ENCODE peak calls at places on chromosomes 6 and 20, in seven cellular contexts. G, O, V, H, X, A and N are unnamed samples.

GRCh38 chr6:127818149-127818548 is 82.7 kb downstream of the THEMIS start:
- ATAC-seq in A (no peak), V (no peak), X (no peak), O (no peak), G (no peak), H (no peak), N (no peak)

GRCh38 chr20:56805966-56806365 is 176.9 kb downstream of the TFAP2C start:
- ATAC-seq in A (no peak), H (no peak), X (no peak), G (no peak), V (no peak), O (no peak), N (no peak)

GRCh38 chr6:107843400-107843799 is 19.3 kb upstream of the SCML4 start:
- ATAC-seq in A (no peak), X (no peak), O (no peak), G (no peak), H (no peak), V (no peak), N (no peak)

GRCh38 chr6:124870611-124871201 is 91.5 kb upstream of the RNF217 start:
- ATAC-seq in V (no peak), X (no peak), O (no peak), G (no peak), A (peak; percentile 50), H (peak; percentile 55), N (no peak)

GRCh38 chr20:38143646-38144554 is 21.2 kb downstream of the TGM2 start:
- ATAC-seq in H (peak; percentile 70), V (peak; percentile 64), A (peak; percentile 50), O (peak; percentile 71), X (peak; percentile 72), G (peak; percentile 79), N (peak; percentile 66)

GRCh38 chr6:157755752-157756411 is 67.2 kb upstream of the SNX9 start:
- ATAC-seq in X (no peak), G (no peak), O (no peak), H (no peak), V (no peak), A (no peak), N (no peak)

GRCh38 chr6:157586088-157586414 is 205.1 kb downstream of the ZDHHC14 start:
- ATAC-seq in A (no peak), X (no peak), O (no peak), G (no peak), H (no peak), V (peak; percentile 21), N (no peak)

GRCh38 chr20:23367770-23368169 is 5.8 kb downstream of the GZF1 start:
- ATAC-seq in G (peak; percentile 77), X (no peak), A (no peak), V (no peak), H (no peak), O (no peak), N (no peak)

GRCh38 chr6:13419422-13419821 is 68.0 kb downstream of the GFOD1 start:
- ATAC-seq in G (no peak), A (no peak), X (no peak), V (no peak), O (no peak), H (no peak), N (no peak)

GRCh38 chr20:58293453-58293852 is 16.1 kb upstream of the RAB22A start:
- ATAC-seq in X (no peak), H (peak; percentile 95), O (no peak), V (peak; percentile 75), G (peak; percentile 47), A (no peak), N (no peak)

GRCh38 chr6:89716532-89716931 is 78.0 kb upstream of the LYRM2 start:
- ATAC-seq in H (no peak), V (no peak), X (no peak), G (no peak), A (no peak), O (no peak), N (no peak)

GRCh38 chr6:145866449-145867401 is 52.1 kb upstream of the FBXO30 start:
- ATAC-seq in O (no peak), A (no peak), X (no peak), V (no peak), G (no peak), H (no peak), N (no peak)

GRCh38 chr6:97066056-97066455 is 141.5 kb downstream of the KLHL32 start:
- ATAC-seq in G (no peak), H (no peak), V (no peak), O (no peak), A (no peak), X (no peak), N (no peak)

GRCh38 chr6:52361347-52361944 is 505 bp upstream of the PAQR8 start:
- ATAC-seq in G (no peak), H (peak; percentile 55), X (peak; percentile 30), A (peak; percentile 52), V (peak; percentile 32), O (peak; percentile 2), N (peak; percentile 33)

GRCh38 chr6:110877569-110877968 is 3.0 kb downstream of the AMD1 start:
- ATAC-seq in A (no peak), V (no peak), H (no peak), X (no peak), G (no peak), O (no peak), N (no peak)

GRCh38 chr6:11804706-11805105 is 26.1 kb upstream of the ADTRP start:
- ATAC-seq in G (no peak), X (no peak), A (no peak), V (no peak), H (no peak), O (no peak), N (no peak)

GRCh38 chr6:139147628-139148027 is 12.7 kb downstream of the HECA start:
- ATAC-seq in O (peak; percentile 77), V (no peak), A (peak; percentile 66), H (no peak), X (no peak), G (no peak), N (no peak)

GRCh38 chr20:5665417-5665816 is 84.8 kb upstream of the SHLD1 start:
- ATAC-seq in H (no peak), O (no peak), V (no peak), X (no peak), A (no peak), G (no peak), N (no peak)

GRCh38 chr20:14127831-14128230 is 132.5 kb downstream of the MACROD2 start:
- ATAC-seq in G (no peak), V (no peak), O (no peak), X (no peak), A (no peak), H (no peak), N (no peak)

GRCh38 chr6:51619042-51619799 is 468.2 kb downstream of the PKHD1 start:
- ATAC-seq in V (no peak), H (no peak), X (peak; percentile 81), A (no peak), G (no peak), O (peak; percentile 55), N (no peak)

GRCh38 chr6:96521267-96521624 is 360 bp upstream of the UFL1 start:
- ATAC-seq in O (peak; percentile 59), G (peak; percentile 17), V (peak; percentile 35), H (peak; percentile 29), X (peak; percentile 26), A (peak; percentile 56), N (peak; percentile 44)

GRCh38 chr6:16391451-16391912 is 153.1 kb downstream of the GMPR start:
- ATAC-seq in G (no peak), V (no peak), H (no peak), X (peak; percentile 27), A (no peak), O (peak; percentile 22), N (no peak)

GRCh38 chr6:149887343-149887742 is 10.6 kb downstream of the RAET1E start:
- ATAC-seq in X (peak; percentile 27), A (no peak), G (peak; percentile 60), V (no peak), H (no peak), O (no peak), N (peak; percentile 14)

GRCh38 chr6:27599859-27600532 is 127.1 kb upstream of the ZNF184 start:
- ATAC-seq in A (no peak), H (no peak), O (no peak), X (no peak), G (no peak), V (no peak), N (no peak)

GRCh38 chr6:27604986-27605385 is 132.1 kb upstream of the ZNF184 start:
- ATAC-seq in H (peak; percentile 11), A (no peak), V (peak; percentile 34), G (peak; percentile 21), X (no peak), O (no peak), N (no peak)

GRCh38 chr6:27601668-27602254 is 128.9 kb upstream of the ZNF184 start:
- ATAC-seq in H (peak; percentile 80), X (no peak), A (no peak), V (peak; percentile 71), G (no peak), O (no peak), N (no peak)

GRCh38 chr6:27608916-27609883 is 136.3 kb upstream of the ZNF184 start:
- ATAC-seq in A (no peak), O (peak; percentile 39), G (peak; percentile 67), H (peak; percentile 62), V (no peak), X (no peak), N (no peak)

GRCh38 chr6:27605401-27606342 is 132.8 kb upstream of the ZNF184 start:
- ATAC-seq in G (peak; percentile 71), H (peak; percentile 69), A (no peak), X (no peak), O (no peak), V (peak; percentile 84), N (no peak)
- H3K4me3 ChIP-seq in G (peak overlapping the region; percentile 43), H (peak overlapping the region; percentile 60), A (no peak overlapping the region), X (no peak overlapping the region), O (no peak overlapping the region), V (peak overlapping the region; percentile 91), N (no peak overlapping the region)

GRCh38 chr6:925656-926213 is 232.8 kb upstream of the EXOC2 start:
- ATAC-seq in O (no peak), X (no peak), H (no peak), G (no peak), V (no peak), A (no peak), N (no peak)
- TF ChIP-seq CTCF in O (no peak), X (no peak), H (no peak), G (no peak), V (no peak), A (no peak), N (no peak)

DNA sequence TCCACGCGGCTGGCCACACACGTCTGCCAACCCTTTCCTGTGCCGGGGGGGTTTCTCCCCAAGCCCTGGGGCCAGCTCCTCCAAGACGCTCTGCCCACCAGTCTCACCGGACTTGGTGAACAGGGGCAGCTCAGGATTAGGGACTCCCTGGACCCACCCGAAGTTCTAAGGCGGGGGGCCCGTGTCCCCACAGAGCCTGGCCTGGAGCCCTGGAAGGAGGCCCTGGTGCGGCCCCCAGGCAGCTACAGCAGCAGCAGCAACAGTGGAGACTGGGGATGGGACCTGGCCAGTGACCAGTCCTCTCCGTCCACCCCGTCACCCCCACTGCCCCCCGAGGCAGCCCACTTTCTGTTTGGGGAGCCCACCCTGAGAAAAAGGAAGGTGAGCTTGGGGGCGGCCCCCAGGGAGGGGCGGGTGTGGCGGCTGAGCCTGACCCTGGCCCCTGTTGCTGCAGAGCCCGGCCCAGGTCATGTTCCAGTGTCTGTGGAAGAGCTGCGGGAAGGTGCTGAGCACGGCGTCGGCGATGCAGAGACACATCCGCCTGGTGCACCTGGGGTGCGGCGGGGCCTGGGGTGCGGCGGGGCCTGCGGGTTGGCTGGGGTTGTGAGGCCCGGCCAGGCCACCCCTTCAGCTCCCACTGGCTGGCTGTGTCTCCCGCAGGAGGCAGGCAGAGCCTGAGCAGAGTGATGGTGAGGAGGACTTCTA is 2.3 kb downstream of the SLC2A4RG start:
- ATAC-seq in V (no peak), H (no peak), A (no peak), O (no peak), X (no peak), G (no peak), N (no peak)
- H3K4me3 ChIP-seq in V (peak overlapping the region; percentile 66), H (peak overlapping the region; percentile 66), A (no peak overlapping the region), O (peak overlapping the region; percentile 73), X (no peak overlapping the region), G (peak overlapping the region; percentile 79), N (no peak overlapping the region)

GRCh38 chr20:21432911-21433310 is 35.6 kb upstream of the NKX2-4 start:
- ATAC-seq in A (no peak), G (no peak), X (no peak), O (no peak), H (no peak), V (no peak), N (no peak)
- TF ChIP-seq CTCF in A (no peak), G (no peak), X (no peak), O (no peak), H (no peak), V (no peak), N (no peak)